ENCODE peak calls at places on chromosomes 1 and 21, in four cellular contexts. Q, B, Y and N are unnamed samples.

GRCh38 chr21:35833991-35834390 is 226.3 kb downstream of the SETD4 start:
- DNase-seq in Y (no peak), Q (no peak), B (no peak), N (no peak)

GRCh38 chr21:45364464-45365185 is 40.3 kb upstream of the COL18A1 start:
- DNase-seq in Q (no peak), Y (no peak), B (no peak), N (no peak)

GRCh38 chr1:150562384-150563339 is 13.5 kb downstream of the ADAMTSL4 start:
- DNase-seq in Q (peak; percentile 94), B (peak; percentile 69), Y (peak; percentile 100), N (no peak)

GRCh38 chr1:163357378-163357777 is 35.6 kb downstream of the NUF2 start:
- DNase-seq in Q (no peak), Y (no peak), B (no peak), N (no peak)

GRCh38 chr21:42414928-42415769 is 11.4 kb downstream of the UBASH3A start:
- DNase-seq in Q (peak; percentile 99), Y (peak; percentile 84), B (peak; percentile 94), N (peak; percentile 32)

GRCh38 chr1:75991497-75992114 is 59.4 kb upstream of the ASB17 start:
- DNase-seq in Y (peak; percentile 33), B (peak; percentile 56), Q (peak; percentile 87), N (peak; percentile 81)

GRCh38 chr1:8661185-8662110 is 156.0 kb downstream of the RERE start:
- DNase-seq in Q (peak; percentile 68), Y (no peak), B (peak; percentile 12), N (no peak)

GRCh38 chr1:85580046-85580411 is 532 bp upstream of the CCN1 start:
- DNase-seq in B (no peak), Y (no peak), Q (no peak), N (no peak)

GRCh38 chr21:14877581-14878228 is 187.1 kb downstream of the NRIP1 start:
- DNase-seq in B (no peak), Q (no peak), Y (no peak), N (no peak)

GRCh38 chr1:50237081-50237480 is 128.4 kb downstream of the ELAVL4 start:
- DNase-seq in Q (no peak), Y (no peak), B (no peak), N (no peak)

GRCh38 chr1:43493661-43494450 is 36.8 kb upstream of the PTPRF start:
- DNase-seq in Q (no peak), B (no peak), Y (no peak), N (no peak)

GRCh38 chr1:81974222-81974841 is 173.6 kb downstream of the ADGRL2 start:
- DNase-seq in B (no peak), Y (no peak), Q (no peak), N (no peak)

GRCh38 chr1:110542730-110543129 is 23.8 kb upstream of the KCNA10 start:
- DNase-seq in Q (no peak), B (no peak), Y (no peak), N (no peak)

GRCh38 chr21:26966360-26966977 is 419 bp downstream of the ADAMTS5 start:
- DNase-seq in Y (no peak), B (no peak), Q (no peak), N (no peak)

GRCh38 chr1:229022595-229023350 is 248.1 kb upstream of the RAB4A start:
- DNase-seq in Q (no peak), Y (no peak), B (no peak), N (peak; percentile 73)

GRCh38 chr1:228281631-228282328 is 73.9 kb downstream of the OBSCN start:
- DNase-seq in B (no peak), Y (no peak), Q (no peak), N (no peak)

GRCh38 chr1:186420923-186421322 is 40.0 kb downstream of the PDC start:
- DNase-seq in B (no peak), Q (no peak), Y (peak; percentile 35), N (no peak)

GRCh38 chr1:193794239-193794638 is 607.8 kb upstream of the B3GALT2 start:
- DNase-seq in Y (no peak), Q (no peak), B (no peak), N (no peak)

GRCh38 chr1:46303038-46303871 is at the start of the genes LRRC41 and UQCRH:
- DNase-seq in B (peak; percentile 87), Y (peak; percentile 97), Q (peak; percentile 96), N (peak; percentile 96)

GRCh38 chr1:233211595-233211994 is 83.9 kb downstream of the PCNX2 start:
- DNase-seq in Q (no peak), B (no peak), Y (no peak), N (no peak)

GRCh38 chr21:36428789-36429671 is 43.8 kb downstream of the CHAF1B start:
- DNase-seq in Y (no peak), Q (no peak), B (no peak), N (no peak)